ENCODE peak calls at places on chromosomes 4 and X, in five cellular contexts. H is AG09319, V is omental fat pad, R is fibroblast of lung, J is right lobe of liver. F is an unnamed sample.

GRCh38 chr4:86965019-86965976 is 30.5 kb downstream of the AFF1 start:
- DNase-seq in V (no peak), R (no peak), H (no peak), J (no peak), F (no peak)

GRCh38 chr4:101527186-101527585 is 179.9 kb upstream of the PPP3CA start:
- DNase-seq in J (no peak), R (no peak), V (no peak), H (no peak), F (no peak)

GRCh38 chrX:149720021-149720689 is 8.3 kb downstream of the MAGEA11 start:
- DNase-seq in V (no peak), R (no peak), H (no peak), J (no peak), F (no peak)

GRCh38 chrX:53682885-53683555 is 3.5 kb downstream of the HUWE1 start:
- DNase-seq in R (peak; percentile 66), J (no peak), V (no peak), H (no peak), F (peak; percentile 57)

GRCh38 chr4:161893566-161893965 is 270.2 kb downstream of the FSTL5 start:
- DNase-seq in H (no peak), R (no peak), V (no peak), J (no peak), F (no peak)

GRCh38 chr4:20421586-20421985 is 169.9 kb downstream of the SLIT2 start:
- DNase-seq in V (no peak), H (no peak), R (peak; percentile 31), J (no peak), F (peak; percentile 41)

GRCh38 chrX:130114141-130114561 is 3.9 kb upstream of the ELF4 start:
- DNase-seq in V (no peak), H (no peak), R (no peak), J (no peak), F (no peak)

GRCh38 chrX:26581086-26581485 is 365.1 kb downstream of the MAGEB5 start:
- DNase-seq in V (no peak), J (no peak), H (no peak), R (peak; percentile 14), F (peak; percentile 48)

GRCh38 chr4:145679991-145680455 is at the start of gene C4orf51:
- DNase-seq in R (peak; percentile 56), H (peak; percentile 25), J (no peak), V (no peak), F (peak; percentile 62)

GRCh38 chrX:151724563-151725337 is 8.9 kb downstream of the FATE1 start:
- DNase-seq in J (peak; percentile 22), R (no peak), H (no peak), V (no peak), F (no peak)

GRCh38 chrX:153953342-153953830 is 8.9 kb upstream of the RENBP start:
- DNase-seq in R (peak; percentile 59), H (no peak), V (peak; percentile 75), J (peak; percentile 72), F (peak; percentile 65)

GRCh38 chrX:17164079-17164478 is 210.9 kb upstream of the NHS start:
- DNase-seq in J (no peak), R (no peak), H (no peak), V (no peak), F (no peak)

GRCh38 chrX:17161991-17162390 is 213.0 kb upstream of the NHS start:
- DNase-seq in H (no peak), V (no peak), J (no peak), R (no peak), F (no peak)

GRCh38 chrX:17164936-17165335 is 210.1 kb upstream of the NHS start:
- DNase-seq in V (no peak), R (peak; percentile 58), H (no peak), J (no peak), F (peak; percentile 1)

GRCh38 chrX:17160971-17161370 is 214.0 kb upstream of the NHS start:
- DNase-seq in R (no peak), H (no peak), J (no peak), V (no peak), F (no peak)
- TF ChIP-seq CTCF in R (no peak), H (no peak), J (no peak), V (no peak), F (no peak)

DNA sequence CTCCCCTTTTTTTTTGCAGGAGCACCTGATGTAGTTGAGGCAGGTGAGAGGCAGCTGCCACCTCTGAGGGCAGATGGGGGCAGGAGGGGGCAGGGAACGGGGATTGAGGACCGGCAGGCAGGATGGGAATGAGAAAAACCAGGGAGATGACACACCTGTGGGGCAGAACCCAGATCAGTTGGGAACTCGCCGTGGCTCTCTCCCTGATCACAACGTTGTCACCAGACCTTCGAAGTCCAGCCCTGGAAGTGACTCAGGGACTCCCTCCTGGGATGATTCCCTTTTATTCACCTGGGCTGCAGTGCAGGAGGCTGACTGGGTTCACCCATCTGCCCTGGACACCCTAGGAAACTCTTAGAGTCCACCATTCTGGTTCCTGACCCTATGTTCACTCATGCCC is 127.2 kb downstream of the MXRA5 start:
- DNase-seq in J (no peak), V (no peak), R (no peak), H (no peak), F (no peak)
- TF ChIP-seq CTCF in J (no peak), V (no peak), R (no peak), H (no peak), F (no peak)

GRCh38 chr4:186032259-186032658 is 36.7 kb upstream of the TLR3 start:
- DNase-seq in V (no peak), R (no peak), H (no peak), J (no peak), F (no peak)
- TF ChIP-seq CTCF in V (no peak), R (no peak), H (no peak), J (peak; percentile 19), F (peak; percentile 23)

GRCh38 chrX:71870337-71871098 is 40.1 kb upstream of the NHSL2 start:
- DNase-seq in J (no peak), V (no peak), R (no peak), H (no peak), F (no peak)
- TF ChIP-seq CTCF in J (peak; percentile 25), V (no peak), R (no peak), H (no peak), F (no peak)